ENCODE peak calls at places on chromosomes 2 and 18, in four cellular contexts. S is upper lobe of left lung, I is psoas muscle, Y is HepG2. W is an unnamed sample.

GRCh38 chr2:168848220-168848619 is 42.0 kb downstream of the SPC25 start:
- DNase-seq in S (no peak), Y (no peak), I (peak), W (no peak)

GRCh38 chr2:98849113-98849512 is 86.9 kb downstream of the CRACDL start:
- DNase-seq in I (no peak), S (no peak), Y (no peak), W (no peak)

GRCh38 chr2:64283015-64283570 is 138.9 kb upstream of the PELI1 start:
- DNase-seq in I (no peak), S (no peak), Y (no peak), W (no peak)

GRCh38 chr18:73945130-73945792 is 202.4 kb downstream of the FBXO15 start:
- DNase-seq in Y (no peak), S (no peak), I (no peak), W (no peak)

GRCh38 chr2:20349457-20350034 is 1.1 kb downstream of the PUM2 start:
- DNase-seq in Y (no peak), S (no peak), I (no peak), W (no peak)

GRCh38 chr2:241870611-241871537 is 1.3 kb downstream of the RTP5 start:
- DNase-seq in S (no peak), Y (no peak), I (peak), W (no peak)

GRCh38 chr18:44356566-44357157 is 324.0 kb upstream of the SETBP1 start:
- DNase-seq in I (no peak), Y (no peak), S (no peak), W (no peak)

GRCh38 chr2:111898703-111899514 is 502 bp downstream of the MERTK start:
- DNase-seq in S (peak), I (no peak), Y (no peak), W (no peak)

GRCh38 chr2:220664272-220665107 is 907.6 kb downstream of the EPHA4 start:
- DNase-seq in Y (no peak), I (no peak), S (no peak), W (no peak)

GRCh38 chr2:17441790-17442189 is 76.5 kb downstream of the RAD51AP2 start:
- DNase-seq in S (no peak), I (no peak), Y (no peak), W (no peak)

GRCh38 chr2:110688594-110689091 is 10.8 kb upstream of the BUB1 start:
- DNase-seq in Y (no peak), I (no peak), S (no peak), W (no peak)

GRCh38 chr2:190637903-190638618 is 10.8 kb upstream of the NAB1 start:
- DNase-seq in S (peak), Y (peak), I (peak), W (no peak)

GRCh38 chr2:137050949-137051348 is 285.6 kb downstream of the THSD7B start:
- DNase-seq in Y (no peak), I (no peak), S (no peak), W (no peak)

GRCh38 chr18:12398625-12399024 is 9.1 kb upstream of the PRELID3A start:
- DNase-seq in I (no peak), Y (no peak), S (no peak), W (no peak)

GRCh38 chr2:148645925-148646559 is 1.5 kb downstream of the EPC2 start:
- DNase-seq in I (no peak), Y (peak), S (peak), W (peak)

GRCh38 chr2:8857709-8858108 is 20.3 kb upstream of the KIDINS220 start:
- DNase-seq in Y (no peak), S (no peak), I (no peak), W (no peak)

GRCh38 chr2:127137741-127138140 is 30.8 kb upstream of the BIN1 start:
- DNase-seq in S (no peak), I (no peak), Y (no peak), W (no peak)

GRCh38 chr2:147924647-147925046 is 79.8 kb downstream of the ACVR2A start:
- DNase-seq in S (no peak), Y (no peak), I (no peak), W (no peak)

DNA sequence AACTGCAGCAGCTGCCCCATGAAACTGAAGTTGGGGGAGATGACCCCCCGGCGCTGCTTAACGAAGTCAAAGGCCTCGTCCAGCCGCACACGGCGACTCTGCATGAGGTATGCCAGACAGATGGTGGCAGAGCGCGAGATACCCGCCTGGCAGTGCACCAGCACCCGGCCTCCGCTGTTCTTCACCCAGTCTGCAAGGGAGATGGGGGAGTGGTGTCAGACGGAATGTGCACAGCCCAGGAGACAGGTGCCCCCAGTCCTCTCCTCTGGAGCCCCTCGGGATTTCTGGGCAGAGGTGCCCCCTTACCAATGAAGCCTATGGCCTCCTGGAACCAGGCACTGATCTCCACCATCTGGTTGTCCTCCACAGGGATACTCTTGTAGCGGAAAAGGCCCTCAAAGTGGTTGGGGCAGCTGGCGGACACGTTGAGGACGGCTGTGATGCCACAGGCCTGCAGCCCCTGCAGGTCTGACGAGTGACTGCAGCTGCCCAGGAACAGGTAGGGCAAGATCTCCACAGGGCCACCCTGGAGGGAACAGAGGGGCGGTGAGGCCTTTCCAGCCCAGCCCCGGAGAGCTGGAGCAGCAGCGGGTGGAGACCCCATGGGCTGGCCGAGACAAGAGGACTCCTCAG is 1.3 kb downstream of the DUSP2 start:
- DNase-seq in Y (no peak), S (no peak), I (no peak), W (no peak)
- TF ChIP-seq CTCF in Y (peak), S (peak), I (no peak), W (peak)

GRCh38 chr2:193584522-193584938 is 1389.8 kb upstream of the TMEFF2 start:
- DNase-seq in I (no peak), S (no peak), Y (peak), W (no peak)
- TF ChIP-seq CTCF in I (no peak), S (no peak), Y (peak), W (no peak)

GRCh38 chr18:30361864-30362540 is 680.5 kb downstream of the DSC3 start:
- DNase-seq in Y (no peak), S (no peak), I (no peak), W (no peak)
- TF ChIP-seq CTCF in Y (no peak), S (no peak), I (no peak), W (no peak)

GRCh38 chr18:476368-476767 is 24.1 kb downstream of the COLEC12 start:
- DNase-seq in S (no peak), Y (no peak), I (no peak), W (no peak)

GRCh38 chr18:478679-479078 is 21.8 kb downstream of the COLEC12 start:
- DNase-seq in I (no peak), Y (no peak), S (no peak), W (no peak)

GRCh38 chr18:475202-475624 is 25.3 kb downstream of the COLEC12 start:
- DNase-seq in S (no peak), I (no peak), Y (peak), W (no peak)

GRCh38 chr18:474416-474815 is 26.1 kb downstream of the COLEC12 start:
- DNase-seq in Y (no peak), I (no peak), S (no peak), W (no peak)

DNA sequence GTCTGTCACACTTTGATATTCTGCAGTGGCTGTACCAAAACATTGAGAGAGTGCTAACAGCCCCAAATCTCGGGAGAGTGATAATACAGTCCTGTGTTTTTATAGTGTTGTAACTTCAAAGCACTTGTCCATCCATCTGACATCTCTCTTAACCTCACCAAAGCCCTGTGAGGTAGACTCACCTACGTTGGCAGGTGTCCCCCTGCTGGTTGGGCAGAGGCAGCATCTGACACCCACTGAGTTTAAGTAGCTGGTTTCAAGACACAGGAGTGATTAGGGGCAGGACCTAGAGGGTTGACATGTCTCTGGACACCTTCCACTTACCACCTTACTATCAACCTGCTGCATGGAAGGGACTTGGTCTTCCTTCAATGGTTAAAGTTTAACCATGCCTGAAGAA is 22.9 kb downstream of the COLEC12 start:
- DNase-seq in Y (peak), S (peak), I (no peak), W (no peak)
- TF ChIP-seq CTCF in Y (peak), S (peak), I (no peak), W (no peak)

GRCh38 chr18:10784596-10785202 is 258.9 kb downstream of the NAPG start:
- DNase-seq in Y (no peak), S (no peak), I (no peak), W (no peak)
- TF ChIP-seq CTCF in Y (peak), S (no peak), I (no peak), W (no peak)

DNA sequence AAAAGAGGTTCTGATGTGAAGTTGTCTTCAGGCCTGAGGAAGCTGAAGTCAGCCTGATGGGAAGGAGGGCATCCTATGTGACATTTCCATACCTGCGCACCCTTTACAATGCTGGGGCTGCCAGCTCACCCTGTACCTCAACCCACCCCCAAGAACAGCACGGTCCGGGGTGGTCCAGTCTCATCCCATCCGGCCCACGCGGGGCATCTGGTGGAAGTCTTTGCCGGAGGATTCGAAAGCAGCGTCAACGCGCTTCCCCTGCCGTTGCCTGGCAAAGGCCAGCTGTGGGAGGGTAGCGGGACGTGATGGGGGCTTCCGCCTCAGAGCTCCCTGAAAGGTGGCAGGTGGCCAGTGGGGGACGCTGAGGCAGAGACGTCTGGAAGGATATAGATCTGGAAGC is 113.6 kb upstream of the ANKRD30BL start:
- DNase-seq in S (no peak), I (no peak), Y (no peak), W (no peak)
- TF ChIP-seq CTCF in S (no peak), I (no peak), Y (no peak), W (no peak)